ENCODE peak calls at places on chromosomes 2 and 18, in eight cellular contexts. T is hypothalamus; K is stimulated activated CD4-positive, alpha-beta T cell treated with anti-CD3 and anti-CD28 coated beads, Interleukin-4, amount 100 ng/mL, for 1 hour; D is ACHN; X is cardiac fibroblast; C is GM23248; H is fibroblast of mammary gland; J is kidney tubule cell. A is an unnamed sample.

GRCh38 chr2:217258170-217258569 is 398.3 kb upstream of the TNP1 start:
- DNase-seq in C (no peak), J (peak), K (no peak), D (no peak), T (no peak), X (no peak), H (no peak), A (no peak)

GRCh38 chr2:241842620-241843211 is 16.0 kb downstream of the PDCD1 start:
- DNase-seq in J (no peak), T (no peak), D (no peak), H (no peak), X (no peak), K (no peak), C (no peak), A (peak)

GRCh38 chr18:40698129-40698528 is 1256.9 kb upstream of the PIK3C3 start:
- DNase-seq in C (no peak), T (no peak), H (no peak), X (no peak), D (no peak), K (no peak), J (no peak), A (no peak)

GRCh38 chr2:237524631-237525030 is 37.6 kb downstream of the MLPH start:
- DNase-seq in K (no peak), D (no peak), X (no peak), C (no peak), H (no peak), T (no peak), J (no peak), A (peak)

GRCh38 chr2:25690058-25690457 is 16.7 kb upstream of the DTNB start:
- DNase-seq in C (peak), J (peak), T (no peak), D (peak), X (peak), K (no peak), H (no peak), A (no peak)

GRCh38 chr2:60215295-60215990 is 338.0 kb downstream of the BCL11A start:
- DNase-seq in H (no peak), X (no peak), T (no peak), K (no peak), J (no peak), C (no peak), D (no peak), A (no peak)

GRCh38 chr18:61651880-61652268 is 240.9 kb downstream of the RNF152 start:
- DNase-seq in J (peak), C (no peak), D (no peak), X (no peak), T (no peak), H (no peak), K (no peak), A (peak)

GRCh38 chr18:8842506-8842905 is 137.2 kb downstream of the MTCL1 start:
- DNase-seq in J (peak), D (no peak), C (no peak), H (no peak), K (no peak), T (no peak), X (no peak), A (no peak)

GRCh38 chr2:29489568-29489967 is 374.4 kb downstream of the CLIP4 start:
- DNase-seq in T (no peak), C (no peak), K (no peak), D (no peak), H (no peak), J (no peak), X (no peak), A (no peak)